ENCODE peak calls at places on chromosomes 5 and 9, in four cellular contexts. G is HCT116, H is body of pancreas, K is uterus. F is an unnamed sample.

GRCh38 chr5:171595801-171596231 is 176.4 kb downstream of the FGF18 start:
- DNase-seq in H (no peak), K (no peak), G (no peak), F (no peak)

GRCh38 chr5:74206571-74207550 is 433.7 kb downstream of the ENC1 start:
- DNase-seq in H (peak; percentile 67), G (no peak), K (peak; percentile 58), F (peak; percentile 56)

GRCh38 chr9:137745541-137745991 is 126.8 kb downstream of the EHMT1 start:
- DNase-seq in K (no peak), G (peak; percentile 19), H (no peak), F (peak; percentile 38)

GRCh38 chr5:105057893-105058292 is 1495.3 kb upstream of the NUDT12 start:
- DNase-seq in G (no peak), K (no peak), H (no peak), F (no peak)

GRCh38 chr5:139774980-139775654 is 20.5 kb upstream of the PSD2 start:
- DNase-seq in K (peak; percentile 60), G (no peak), H (peak; percentile 84), F (no peak)

GRCh38 chr9:127253446-127253845 is 11.1 kb upstream of the GARNL3 start:
- DNase-seq in K (no peak), G (no peak), H (no peak), F (no peak)

GRCh38 chr5:163943546-163943945 is 438.1 kb downstream of the MAT2B start:
- DNase-seq in H (no peak), K (no peak), G (no peak), F (no peak)

GRCh38 chr5:163105456-163105855 is 331.9 kb upstream of the CCNG1 start:
- DNase-seq in H (no peak), K (no peak), G (no peak), F (peak; percentile 18)

GRCh38 chr5:140883373-140883772 is 1.4 kb downstream of the PCDHA13 start:
- DNase-seq in G (no peak), K (no peak), H (no peak), F (no peak)

GRCh38 chr5:1285883-1286291 is 9.0 kb downstream of the TERT start:
- DNase-seq in G (no peak), H (no peak), K (no peak), F (no peak)

GRCh38 chr9:73149371-73150067 is 2.1 kb upstream of the ANXA1 start:
- DNase-seq in K (no peak), G (peak; percentile 69), H (no peak), F (peak; percentile 86)

GRCh38 chr9:70020217-70020616 is 23.4 kb upstream of the MAMDC2 start:
- DNase-seq in G (no peak), K (no peak), H (peak; percentile 10), F (no peak)

GRCh38 chr5:759111-759741 is 25.3 kb downstream of the ZDHHC11B start:
- DNase-seq in H (peak; percentile 92), K (no peak), G (no peak), F (no peak)

GRCh38 chr9:121285835-121286687 is 18.1 kb downstream of the GSN start:
- DNase-seq in K (peak; percentile 84), G (peak; percentile 64), H (peak; percentile 45), F (no peak)
- H3K4me3 ChIP-seq in K (no peak overlapping the region), G (peak overlapping the region; percentile 52), H (no peak overlapping the region), F (no peak overlapping the region)

GRCh38 chr5:168308976-168309598 is 17.6 kb downstream of the WWC1 start:
- DNase-seq in G (no peak), H (no peak), K (no peak), F (no peak)
- TF ChIP-seq CTCF in G (no peak), H (no peak), K (no peak), F (no peak)

GRCh38 chr9:131478421-131478868 is 24.3 kb upstream of the POMT1 start:
- DNase-seq in H (peak; percentile 70), G (peak; percentile 3), K (peak; percentile 46), F (no peak)
- H3K36me3 ChIP-seq in H (peaks cover 41% of the 10 kb centered on the region), G (peaks cover 64% of the 10 kb centered on the region), K (no peaks in the 10 kb centered on the region), F (peaks cover 23% of the 10 kb centered on the region)

GRCh38 chr5:108940500-108940899 is 192.8 kb downstream of the FER start:
- DNase-seq in K (no peak), G (no peak), H (no peak), F (no peak)
- H3K4me3 ChIP-seq in K (no peak overlapping the region), G (no peak overlapping the region), H (no peak overlapping the region), F (no peak overlapping the region)

DNA sequence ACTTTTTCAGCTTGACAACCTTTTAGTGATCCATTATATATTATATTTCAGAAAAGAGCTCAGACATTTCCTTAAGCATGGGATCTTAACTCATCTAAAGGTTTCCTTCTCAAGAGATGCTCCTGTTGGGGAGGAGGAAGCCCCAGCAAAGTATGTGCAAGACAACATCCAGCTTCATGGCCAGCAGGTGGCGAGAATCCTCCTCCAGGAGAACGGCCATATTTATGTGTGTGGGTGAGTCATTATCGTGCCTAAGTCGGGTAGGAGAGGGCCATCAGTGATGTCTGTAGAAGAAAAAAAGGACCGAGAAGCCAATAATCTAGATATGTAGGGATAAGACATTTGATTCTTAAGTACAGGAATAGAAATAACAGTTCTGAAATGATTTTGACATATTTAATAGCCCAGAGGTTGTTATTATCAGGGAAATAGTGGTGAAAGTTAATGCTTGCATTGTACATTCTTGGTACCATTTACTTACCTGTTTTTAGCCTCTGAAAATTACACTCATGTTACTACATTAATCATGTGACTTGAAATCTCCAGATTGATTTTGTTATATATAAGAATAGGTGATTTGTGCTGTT is 28.2 kb downstream of the MTRR start:
- DNase-seq in H (peak; percentile 15), K (no peak), G (no peak), F (no peak)
- TF ChIP-seq CTCF in H (no peak), K (no peak), G (peak; percentile 46), F (peak; percentile 27)

F was measured in kidney epithelial cell.